ENCODE peak calls at places on chromosomes 6 and 20, in eight cellular contexts. K is GM06990; E is activated CD4-positive, alpha-beta T cell treated with anti-CD3 and anti-CD28 coated beads for 48 hours; Z is head of caudate nucleus; C is AG09319; M is PC-9; L is HS-5; Y is HEK293T. A is an unnamed sample.

GRCh38 chr20:45358282-45359068 is 4.5 kb upstream of the SYS1 start:
- DNase-seq in E (no peak), K (no peak), L (no peak), C (peak), Z (no peak), Y (no peak), M (no peak), A (peak)

GRCh38 chr6:118679293-118679692 is 27.9 kb upstream of the CEP85L start:
- DNase-seq in K (no peak), M (peak), C (no peak), E (no peak), Y (no peak), Z (no peak), L (no peak), A (no peak)

GRCh38 chr6:138979365-138979764 is 8.7 kb downstream of the REPS1 start:
- DNase-seq in Z (no peak), K (no peak), E (no peak), C (no peak), L (no peak), M (no peak), Y (no peak), A (no peak)

GRCh38 chr20:33663161-33664084 is 1.3 kb downstream of the C20orf144 start:
- DNase-seq in M (peak), Y (peak), L (no peak), Z (peak), K (peak), E (peak), C (no peak), A (peak)

GRCh38 chr6:70956451-70957283 is at the start of gene B3GAT2:
- DNase-seq in K (peak), E (peak), L (no peak), C (no peak), M (no peak), Z (peak), Y (peak), A (peak)

GRCh38 chr20:50520222-50520877 is 10.2 kb downstream of the PTPN1 start:
- DNase-seq in K (no peak), E (peak), Y (no peak), M (no peak), L (no peak), Z (no peak), C (no peak), A (peak)

GRCh38 chr6:151236668-151237401 is 2.9 kb upstream of the AKAP12 start:
- DNase-seq in C (no peak), L (no peak), E (no peak), Z (no peak), Y (no peak), M (no peak), K (no peak), A (no peak)

GRCh38 chr6:72864799-72865198 is 242.9 kb downstream of the KCNQ5 start:
- DNase-seq in Y (no peak), M (no peak), E (no peak), C (no peak), K (no peak), Z (no peak), L (no peak), A (no peak)

GRCh38 chr6:99130897-99131873 is 183.4 kb upstream of the FBXL4 start:
- DNase-seq in Y (no peak), C (no peak), Z (no peak), E (no peak), L (no peak), K (no peak), M (no peak), A (no peak)

GRCh38 chr20:48892049-48892470 is 29.5 kb upstream of the ARFGEF2 start:
- DNase-seq in K (no peak), C (no peak), Z (no peak), L (no peak), Y (no peak), M (no peak), E (no peak), A (no peak)

GRCh38 chr6:160510199-160510598 is 153.9 kb downstream of the LPA start:
- DNase-seq in Y (no peak), L (peak), M (no peak), K (no peak), Z (no peak), E (no peak), C (no peak), A (no peak)

GRCh38 chr20:46145646-46146045 is 27.5 kb downstream of the CD40 start:
- DNase-seq in E (no peak), L (no peak), Y (no peak), C (no peak), Z (no peak), M (no peak), K (no peak), A (no peak)

GRCh38 chr6:114049367-114049966 is 78.5 kb upstream of the HDAC2 start:
- DNase-seq in K (no peak), M (no peak), L (no peak), Y (no peak), E (no peak), C (no peak), Z (no peak), A (no peak)

GRCh38 chr6:82227770-82228169 is 19.8 kb downstream of the IBTK start:
- DNase-seq in Y (no peak), C (no peak), M (no peak), Z (no peak), K (no peak), E (no peak), L (no peak), A (no peak)

GRCh38 chr20:34302312-34302722 is 838 bp downstream of the AHCY start:
- DNase-seq in C (no peak), E (no peak), Y (peak), L (peak), K (no peak), M (peak), Z (no peak), A (no peak)

GRCh38 chr6:130882370-130882769 is 55.2 kb downstream of the SMLR1 start:
- DNase-seq in Z (no peak), K (no peak), Y (no peak), E (no peak), M (no peak), L (no peak), C (no peak), A (no peak)